ENCODE peak calls at places on chromosomes 13 and 19, in six cellular contexts. C is PC-9, Z is HAP-1, T is fibroblast of lung, O is GM23248, Q is psoas muscle. F is an unnamed sample.

GRCh38 chr19:38433268-38433733 is at the start of gene RYR1:
- DNase-seq in C (no peak), Z (peak; percentile 85), T (peak; percentile 6), O (peak; percentile 58), Q (peak; percentile 86), F (no peak)

GRCh38 chr13:113458218-113459065 is 5.2 kb upstream of the ADPRHL1 start:
- DNase-seq in C (no peak), Z (peak; percentile 68), T (peak; percentile 42), O (peak; percentile 12), Q (no peak), F (no peak)

GRCh38 chr13:110262944-110263343 is 44.0 kb downstream of the COL4A1 start:
- DNase-seq in C (no peak), Z (no peak), T (no peak), O (no peak), Q (no peak), F (no peak)

GRCh38 chr13:24005711-24006281 is 108.5 kb upstream of the C1QTNF9B start:
- DNase-seq in C (no peak), Z (no peak), T (peak; percentile 13), O (no peak), Q (no peak), F (no peak)

GRCh38 chr13:71661921-71662320 is 205.1 kb downstream of the DACH1 start:
- DNase-seq in C (no peak), Z (no peak), T (peak; percentile 86), O (no peak), Q (no peak), F (no peak)

GRCh38 chr19:21468791-21469190 is 36.6 kb upstream of the ZNF429 start:
- DNase-seq in C (no peak), Z (no peak), T (no peak), O (no peak), Q (no peak), F (no peak)

GRCh38 chr13:34464011-34464410 is 478.1 kb upstream of the NBEA start:
- DNase-seq in C (no peak), Z (no peak), T (peak; percentile 25), O (no peak), Q (no peak), F (no peak)

GRCh38 chr13:113915012-113915763 is 51.3 kb upstream of the GAS6 start:
- DNase-seq in C (no peak), Z (no peak), T (no peak), O (no peak), Q (no peak), F (no peak)

GRCh38 chr19:7869453-7869909 is 4.7 kb downstream of the PRR36 start:
- DNase-seq in C (peak; percentile 63), Z (peak; percentile 83), T (no peak), O (peak; percentile 67), Q (peak; percentile 49), F (no peak)

GRCh38 chr13:35354882-35355281 is 121.6 kb downstream of the MAB21L1 start:
- DNase-seq in C (no peak), Z (no peak), T (no peak), O (no peak), Q (no peak), F (no peak)

GRCh38 chr13:34164585-34164984 is 346.6 kb downstream of the RFC3 start:
- DNase-seq in C (no peak), Z (no peak), T (peak; percentile 89), O (no peak), Q (no peak), F (no peak)

GRCh38 chr13:81610613-81611012 is 1269.7 kb upstream of the SPRY2 start:
- DNase-seq in C (no peak), Z (no peak), T (no peak), O (no peak), Q (no peak), F (no peak)

GRCh38 chr13:96617528-96617927 is 376.7 kb downstream of the OXGR1 start:
- DNase-seq in C (no peak), Z (no peak), T (no peak), O (no peak), Q (no peak), F (no peak)

GRCh38 chr13:112455476-112456059 is 79.4 kb downstream of the SPACA7 start:
- DNase-seq in C (no peak), Z (no peak), T (no peak), O (no peak), Q (no peak), F (no peak)

GRCh38 chr13:87122551-87122950 is 548.6 kb upstream of the SLITRK5 start:
- DNase-seq in C (no peak), Z (no peak), T (peak; percentile 61), O (peak; percentile 76), Q (no peak), F (no peak)

GRCh38 chr19:45152504-45153338 is 8.1 kb downstream of the NKPD1 start:
- DNase-seq in C (no peak), Z (no peak), T (peak; percentile 54), O (peak; percentile 65), Q (peak; percentile 45), F (no peak)

GRCh38 chr19:45156231-45156630 is 4.6 kb downstream of the NKPD1 start:
- DNase-seq in C (no peak), Z (peak; percentile 37), T (no peak), O (no peak), Q (no peak), F (no peak)

GRCh38 chr19:45153339-45154063 is 7.3 kb downstream of the NKPD1 start:
- DNase-seq in C (no peak), Z (peak; percentile 74), T (peak; percentile 51), O (peak; percentile 79), Q (peak; percentile 53), F (no peak)

GRCh38 chr19:45151821-45152503 is 8.8 kb downstream of the NKPD1 start:
- DNase-seq in C (no peak), Z (no peak), T (no peak), O (peak; percentile 20), Q (no peak), F (no peak)

GRCh38 chr19:45154064-45154827 is 6.5 kb downstream of the NKPD1 start:
- DNase-seq in C (peak; percentile 78), Z (no peak), T (peak; percentile 84), O (peak; percentile 72), Q (peak; percentile 41), F (no peak)
- H3K4me3 ChIP-seq in C (no peak overlapping the region), Z (peak overlapping the region; percentile 6), T (no peak overlapping the region), O (peak overlapping the region; percentile 39), Q (peak overlapping the region; percentile 56), F (no peak overlapping the region)

GRCh38 chr19:10086904-10087256 is 763 bp downstream of the SHFL start:
- DNase-seq in C (no peak), Z (peak; percentile 22), T (no peak), O (peak; percentile 42), Q (no peak), F (no peak)

GRCh38 chr19:10085641-10086031 is 481 bp upstream of the SHFL start:
- DNase-seq in C (no peak), Z (no peak), T (no peak), O (no peak), Q (no peak), F (no peak)

GRCh38 chr19:10088949-10089554 is 2.9 kb downstream of the SHFL start:
- DNase-seq in C (no peak), Z (no peak), T (no peak), O (no peak), Q (no peak), F (no peak)

GRCh38 chr19:10086032-10086903 is at the start of gene SHFL:
- DNase-seq in C (peak; percentile 46), Z (peak; percentile 64), T (peak; percentile 43), O (peak; percentile 83), Q (peak; percentile 70), F (peak; percentile 52)

DNA sequence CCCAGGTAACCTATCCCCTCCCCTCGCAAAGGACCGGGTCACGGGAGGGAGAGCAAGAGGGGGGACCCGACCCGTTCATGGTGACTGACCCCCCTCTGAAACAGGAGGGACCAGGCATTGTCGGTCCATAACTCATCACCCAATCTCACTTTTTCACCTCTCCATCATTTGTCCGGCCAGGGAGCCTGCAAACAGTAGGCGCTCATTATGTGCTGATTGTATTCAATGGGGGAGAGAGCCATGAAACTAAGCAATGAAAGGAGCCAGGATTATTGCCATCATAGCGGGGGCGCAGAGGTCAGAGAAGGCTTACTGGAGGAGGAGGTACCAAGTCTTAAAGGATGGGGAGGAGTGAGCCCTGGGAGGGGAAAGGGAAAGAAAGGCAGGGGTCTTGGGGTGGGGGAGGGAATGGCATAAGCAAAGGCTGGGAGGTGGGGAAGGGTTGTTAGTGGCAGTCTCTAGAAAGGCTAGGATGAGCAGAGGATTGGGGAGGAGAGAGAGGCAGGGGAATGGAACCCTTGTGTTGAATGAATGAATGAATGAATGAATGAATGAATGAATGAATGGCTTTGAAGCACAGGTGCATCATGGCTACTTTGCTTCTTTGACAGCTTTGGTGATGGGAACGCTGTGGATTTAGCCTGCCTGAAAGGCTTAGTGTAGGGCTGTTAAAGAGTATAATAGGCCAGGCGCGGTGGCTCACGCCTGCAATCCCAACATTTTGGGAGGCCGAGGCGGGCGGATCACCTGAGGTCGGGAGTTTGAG is 1.4 kb downstream of the SHFL start:
- DNase-seq in C (no peak), Z (no peak), T (no peak), O (no peak), Q (no peak), F (no peak)
- H3K4me3 ChIP-seq in C (no peak overlapping the region), Z (peak overlapping the region; percentile 48), T (peak overlapping the region; percentile 23), O (peak overlapping the region; percentile 95), Q (peak overlapping the region; percentile 79), F (peak overlapping the region; percentile 89)

DNA sequence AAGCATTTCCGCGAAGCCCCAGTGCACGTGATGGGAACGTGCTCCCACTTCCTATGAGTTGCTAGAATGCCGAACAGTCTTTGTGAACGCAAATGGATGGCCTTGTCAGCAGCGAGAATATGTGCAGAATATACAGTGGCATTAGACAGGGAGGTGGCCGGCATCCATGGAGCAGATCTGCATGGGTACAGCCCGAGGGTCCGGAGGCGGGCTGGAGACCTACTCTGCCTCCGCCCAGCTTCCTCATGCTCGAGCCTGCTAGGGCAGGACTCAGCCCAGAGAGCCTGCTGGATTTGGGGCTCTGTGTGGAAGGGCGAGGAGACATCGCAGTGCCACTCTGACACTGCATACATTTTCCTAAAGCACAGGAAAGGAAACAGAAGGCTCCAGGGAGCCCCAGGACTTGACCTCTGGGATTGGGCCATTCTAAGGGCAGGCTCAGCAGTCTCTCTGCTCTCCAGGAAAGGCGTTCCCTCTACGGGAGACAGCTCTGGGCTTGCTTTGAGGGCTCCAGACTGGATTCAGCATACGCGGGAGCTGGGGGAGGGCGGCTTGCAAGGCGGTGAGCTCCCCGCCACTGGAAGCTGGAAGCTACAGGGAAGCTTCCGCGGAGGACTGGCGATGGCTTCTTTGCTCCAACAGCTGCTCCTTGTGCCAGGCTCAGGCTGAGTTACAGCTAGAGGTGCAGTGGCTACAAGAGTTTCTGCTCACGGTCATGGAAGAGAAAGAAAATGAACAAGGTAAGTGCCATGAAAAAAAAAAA is 56.0 kb upstream of the UQCRFS1 start:
- DNase-seq in C (no peak), Z (no peak), T (no peak), O (no peak), Q (no peak), F (no peak)
- H3K4me3 ChIP-seq in C (no peak overlapping the region), Z (no peak overlapping the region), T (no peak overlapping the region), O (no peak overlapping the region), Q (no peak overlapping the region), F (no peak overlapping the region)

DNA sequence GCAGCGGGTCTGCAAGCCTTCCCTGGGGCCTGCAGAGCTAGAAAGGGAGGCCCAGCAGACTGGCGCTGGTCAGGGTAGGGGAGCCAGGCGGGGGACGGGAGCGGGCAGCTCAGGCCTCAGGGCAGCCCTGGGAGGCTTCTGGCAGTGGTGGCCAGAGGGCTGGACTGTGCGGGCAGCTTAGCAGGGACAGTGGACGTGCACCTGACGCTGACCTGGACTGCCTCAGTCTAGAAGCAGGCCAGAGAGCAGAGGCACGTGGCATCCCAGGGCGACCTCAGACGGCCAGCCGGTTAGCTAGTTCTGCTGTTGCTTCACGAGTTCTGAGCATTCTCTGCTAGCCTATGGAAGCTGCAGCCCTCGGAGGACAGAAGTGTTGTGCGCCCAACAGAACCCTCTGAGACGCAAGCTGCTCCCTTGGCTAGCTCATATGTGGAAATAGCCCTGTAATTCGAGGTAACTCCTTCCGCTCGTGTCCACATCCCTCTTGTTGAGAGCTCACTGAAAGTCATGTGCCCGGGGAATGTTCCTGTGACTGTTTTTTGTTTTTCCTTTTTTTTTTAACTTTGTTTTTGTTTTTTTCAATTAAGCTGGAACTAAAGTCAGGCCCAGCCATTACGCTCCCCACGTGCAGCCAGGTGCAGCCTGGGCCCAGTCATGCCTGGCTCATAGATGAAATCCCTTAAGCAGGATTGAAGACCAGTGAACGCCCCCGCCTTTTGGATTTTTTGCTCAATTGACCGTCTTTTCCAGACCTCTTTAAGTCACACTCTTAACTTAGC is 1.9 kb upstream of the FAM174C start:
- DNase-seq in C (no peak), Z (no peak), T (no peak), O (peak; percentile 37), Q (no peak), F (no peak)
- H3K4me3 ChIP-seq in C (peak overlapping the region; percentile 78), Z (no peak overlapping the region), T (no peak overlapping the region), O (no peak overlapping the region), Q (peak overlapping the region; percentile 87), F (no peak overlapping the region)